ENCODE peak calls at places on chromosomes 2 and 18, in six cellular contexts. Z, M, J, X, C and D are unnamed samples.

GRCh38 chr2:214169736-214170135 is 241.1 kb upstream of the VWC2L start:
- DNase-seq in Z (no peak), M (no peak), J (no peak), X (no peak), C (no peak), D (no peak)

GRCh38 chr2:37625156-37625555 is 46.3 kb downstream of the CDC42EP3 start:
- DNase-seq in Z (no peak), M (no peak), J (no peak), X (no peak), C (no peak), D (no peak)

GRCh38 chr2:236865052-236865451 is 220.6 kb upstream of the COPS8 start:
- DNase-seq in Z (no peak), M (no peak), J (no peak), X (no peak), C (no peak), D (no peak)

GRCh38 chr18:79317718-79318117 is 78.0 kb upstream of the NFATC1 start:
- DNase-seq in Z (no peak), M (no peak), J (no peak), X (no peak), C (no peak), D (no peak)

GRCh38 chr2:185147361-185147760 is 549.0 kb downstream of the ZNF804A start:
- DNase-seq in Z (no peak), M (no peak), J (no peak), X (no peak), C (no peak), D (no peak)

GRCh38 chr2:61950571-61951315 is 45.3 kb downstream of the COMMD1 start:
- DNase-seq in Z (no peak), M (no peak), J (no peak), X (no peak), C (no peak), D (no peak)

GRCh38 chr18:31199190-31199769 is 36.6 kb upstream of the DSC1 start:
- DNase-seq in Z (peak; percentile 53), M (no peak), J (no peak), X (no peak), C (no peak), D (no peak)

GRCh38 chr2:95390272-95390880 is 12.1 kb upstream of the FAHD2A start:
- DNase-seq in Z (no peak), M (peak; percentile 35), J (no peak), X (no peak), C (no peak), D (no peak)

GRCh38 chr2:237704476-237705224 is 77.3 kb downstream of the LRRFIP1 start:
- DNase-seq in Z (no peak), M (no peak), J (no peak), X (no peak), C (no peak), D (no peak)

GRCh38 chr2:113872201-113872600 is 17.7 kb upstream of the ACTR3 start:
- DNase-seq in Z (no peak), M (no peak), J (no peak), X (no peak), C (no peak), D (no peak)

GRCh38 chr2:49050265-49050664 is 104.0 kb downstream of the FSHR start:
- DNase-seq in Z (no peak), M (no peak), J (no peak), X (no peak), C (no peak), D (no peak)
- TF ChIP-seq POLR2AphosphoS5 in Z (no peak), M (no peak), J (no peak), X (no peak), C (no peak), D (no peak)

GRCh38 chr2:33212151-33212550 is 264.3 kb upstream of the RASGRP3 start:
- DNase-seq in Z (no peak), M (no peak), J (no peak), X (no peak), C (no peak), D (no peak)
- TF ChIP-seq POLR2A in Z (no peak), M (no peak), J (no peak), X (no peak), C (no peak), D (no peak)

GRCh38 chr2:136022747-136023146 is 37.3 kb upstream of the DARS1 start:
- DNase-seq in Z (no peak), M (no peak), J (no peak), X (no peak), C (no peak), D (no peak)
- TF ChIP-seq POLR2AphosphoS5 in Z (no peak), M (no peak), J (no peak), X (no peak), C (no peak), D (no peak)

GRCh38 chr2:170344663-170345099 is 166.7 kb downstream of the MYO3B start:
- DNase-seq in Z (no peak), M (no peak), J (no peak), X (no peak), C (no peak), D (no peak)
- TF ChIP-seq POLR2A in Z (no peak), M (no peak), J (no peak), X (no peak), C (no peak), D (no peak)

GRCh38 chr18:2911533-2911932 is 64.7 kb downstream of the EMILIN2 start:
- DNase-seq in Z (no peak), M (no peak), J (no peak), X (no peak), C (no peak), D (no peak)
- TF ChIP-seq POLR2AphosphoS5 in Z (no peak), M (peak; percentile 21), J (no peak), X (no peak), C (no peak), D (no peak)

DNA sequence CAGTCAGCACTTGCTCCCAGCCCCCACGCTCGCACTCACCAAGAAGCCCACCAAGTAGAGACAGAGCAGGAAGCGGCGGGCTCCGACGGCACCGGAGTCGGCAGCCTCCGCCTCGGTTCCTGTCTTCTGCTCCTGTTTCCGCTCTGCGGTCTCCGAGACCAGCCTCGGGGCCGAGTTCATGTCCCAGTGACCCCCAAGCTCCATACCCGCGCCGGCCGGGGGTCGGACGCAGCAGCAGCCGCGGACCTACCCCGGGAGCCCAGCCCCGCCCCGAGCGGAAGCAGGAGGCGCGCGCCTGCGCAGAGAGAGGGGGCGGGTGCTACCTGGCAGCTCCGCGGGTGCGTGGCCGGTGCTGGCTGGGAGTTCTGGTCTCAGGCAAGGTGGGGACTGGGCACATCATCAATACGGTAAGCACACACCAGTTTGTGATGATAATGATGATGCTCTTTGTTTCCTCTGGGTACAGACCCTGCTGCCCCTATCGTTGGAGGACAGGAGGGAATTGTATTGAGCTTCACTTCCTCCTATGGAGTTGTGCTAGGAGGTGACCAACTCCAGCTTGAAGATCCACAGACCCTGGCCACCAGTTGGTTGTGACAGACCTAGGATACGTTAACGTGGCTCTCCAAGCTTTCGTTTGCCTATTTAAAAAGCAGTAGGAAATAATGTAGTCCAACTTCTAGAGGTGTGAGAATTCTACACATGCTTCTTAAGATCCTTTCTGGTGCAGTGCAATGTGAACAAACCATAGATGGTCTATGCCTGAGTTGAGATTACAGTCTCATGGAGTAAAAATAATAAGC is 25.0 kb upstream of the TMEM182 start:
- DNase-seq in Z (peak; percentile 78), M (peak; percentile 97), J (peak; percentile 85), X (no peak), C (peak; percentile 97), D (peak; percentile 84)
- TF ChIP-seq POLR2A in Z (peak; percentile 66), M (peak; percentile 68), J (peak; percentile 38), X (peak; percentile 90), C (peak; percentile 86), D (peak; percentile 85)

GRCh38 chr2:28273751-28274150 is 118.9 kb upstream of the FOSL2 start:
- DNase-seq in Z (no peak), M (no peak), J (no peak), X (no peak), C (no peak), D (no peak)
- TF ChIP-seq POLR2AphosphoS5 in Z (no peak), M (no peak), J (no peak), X (no peak), C (no peak), D (no peak)

DNA sequence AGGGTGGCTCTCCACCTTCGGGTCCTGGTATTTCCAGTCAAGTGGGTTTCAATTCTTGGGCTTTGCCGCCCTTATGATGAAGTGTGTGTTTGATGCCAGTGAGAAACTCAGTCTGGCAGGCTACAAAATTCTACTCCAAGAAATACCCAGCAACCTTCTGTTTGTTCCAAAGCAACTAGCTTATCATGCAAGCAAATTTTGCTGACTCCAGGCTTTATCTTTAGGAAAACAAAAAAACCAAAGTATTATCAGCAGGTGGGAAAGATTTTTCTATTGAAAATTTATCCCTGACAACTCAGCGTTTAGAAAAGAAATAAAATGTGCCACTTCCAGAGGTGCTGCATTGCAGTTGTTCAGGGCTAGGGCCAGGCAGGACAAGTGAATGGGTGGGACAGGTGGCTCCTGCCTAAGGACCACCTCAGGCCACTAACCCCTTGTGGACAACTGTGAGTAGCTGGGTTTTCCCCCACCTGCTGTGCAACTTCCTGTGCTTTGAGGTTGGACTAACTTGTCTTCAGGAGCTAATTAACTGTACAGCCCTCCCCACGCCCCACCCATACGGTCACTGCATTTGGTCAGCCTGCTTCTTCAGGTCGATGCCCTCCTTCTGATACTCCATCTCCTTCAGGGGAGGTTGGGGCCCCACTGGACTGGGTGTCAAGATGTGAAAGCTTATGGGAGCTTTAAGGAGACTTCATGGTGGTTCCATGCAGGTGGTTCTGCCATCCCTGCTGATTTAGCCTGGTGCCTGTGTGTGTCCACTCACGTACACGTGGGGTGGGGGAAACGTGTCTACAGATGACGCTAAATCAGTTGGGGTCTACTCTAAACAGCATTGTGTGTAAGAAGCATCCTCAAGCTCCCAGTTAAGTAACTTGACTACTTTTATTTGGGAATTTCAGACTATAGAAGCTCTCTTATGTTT is 46.8 kb downstream of the BCL2L11 start:
- DNase-seq in Z (no peak), M (no peak), J (no peak), X (no peak), C (no peak), D (no peak)
- TF ChIP-seq POLR2A in Z (no peak), M (no peak), J (no peak), X (peak; percentile 26), C (no peak), D (no peak)